ENCODE peak calls at places on chromosomes 1 and 21, in four cellular contexts. One of them, this sample, is unnamed.

GRCh38 chr1:168623003-168623828 is 46.8 kb downstream of the XCL1 start:
- DNase-seq in cardiac muscle cell: peak
- DNase-seq in mucosa of descending colon: no peak
- DNase-seq in fibroblast of the aortic adventitia: peak
- DNase-seq in this sample: peak

GRCh38 chr1:73194965-73195364 is 912.6 kb upstream of the NEGR1 start:
- DNase-seq in cardiac muscle cell: no peak
- DNase-seq in mucosa of descending colon: no peak
- DNase-seq in fibroblast of the aortic adventitia: no peak
- DNase-seq in this sample: no peak

GRCh38 chr1:151009206-151009587 is 948 bp downstream of the PRUNE1 start:
- DNase-seq in cardiac muscle cell: peak
- DNase-seq in mucosa of descending colon: no peak
- DNase-seq in fibroblast of the aortic adventitia: peak
- DNase-seq in this sample: peak

GRCh38 chr1:65068202-65069011 is 79.6 kb upstream of the AK4 start:
- DNase-seq in cardiac muscle cell: peak
- DNase-seq in mucosa of descending colon: no peak
- DNase-seq in fibroblast of the aortic adventitia: peak
- DNase-seq in this sample: peak

GRCh38 chr1:225733254-225733653 is 44.4 kb upstream of the SRP9 start:
- DNase-seq in cardiac muscle cell: peak
- DNase-seq in mucosa of descending colon: no peak
- DNase-seq in fibroblast of the aortic adventitia: no peak
- DNase-seq in this sample: no peak

GRCh38 chr1:184075040-184076029 is 23.8 kb downstream of the TSEN15 start:
- DNase-seq in cardiac muscle cell: peak
- DNase-seq in mucosa of descending colon: no peak
- DNase-seq in fibroblast of the aortic adventitia: peak
- DNase-seq in this sample: peak

GRCh38 chr1:61111084-61112050 is 29.0 kb downstream of the NFIA start:
- DNase-seq in cardiac muscle cell: peak
- DNase-seq in mucosa of descending colon: no peak
- DNase-seq in fibroblast of the aortic adventitia: peak
- DNase-seq in this sample: no peak

GRCh38 chr1:204145033-204145504 is 6.8 kb downstream of the ETNK2 start:
- DNase-seq in cardiac muscle cell: no peak
- DNase-seq in mucosa of descending colon: no peak
- DNase-seq in fibroblast of the aortic adventitia: no peak
- DNase-seq in this sample: no peak

GRCh38 chr1:9482816-9483572 is 56.3 kb upstream of the SLC25A33 start:
- DNase-seq in cardiac muscle cell: no peak
- DNase-seq in mucosa of descending colon: no peak
- DNase-seq in fibroblast of the aortic adventitia: no peak
- DNase-seq in this sample: no peak

GRCh38 chr1:151790940-151791651 is 796 bp upstream of the TDRKH start:
- DNase-seq in cardiac muscle cell: no peak
- DNase-seq in mucosa of descending colon: peak
- DNase-seq in fibroblast of the aortic adventitia: no peak
- DNase-seq in this sample: no peak

GRCh38 chr1:208157769-208158168 is 86.4 kb downstream of the PLXNA2 start:
- DNase-seq in cardiac muscle cell: no peak
- DNase-seq in mucosa of descending colon: no peak
- DNase-seq in fibroblast of the aortic adventitia: no peak
- DNase-seq in this sample: no peak

GRCh38 chr1:235503333-235504121 is 725 bp downstream of the B3GALNT2 start:
- DNase-seq in cardiac muscle cell: peak
- DNase-seq in mucosa of descending colon: peak
- DNase-seq in fibroblast of the aortic adventitia: peak
- DNase-seq in this sample: peak

GRCh38 chr1:113141650-113142473 is 68.9 kb downstream of the LRIG2 start:
- DNase-seq in cardiac muscle cell: peak
- DNase-seq in mucosa of descending colon: no peak
- DNase-seq in fibroblast of the aortic adventitia: peak
- DNase-seq in this sample: peak

GRCh38 chr1:53576381-53576801 is 117.2 kb downstream of the DMRTB1 start:
- DNase-seq in cardiac muscle cell: no peak
- DNase-seq in mucosa of descending colon: no peak
- DNase-seq in fibroblast of the aortic adventitia: no peak
- DNase-seq in this sample: no peak

GRCh38 chr21:43321111-43321510 is 105.8 kb downstream of the SIK1 start:
- DNase-seq in cardiac muscle cell: no peak
- DNase-seq in mucosa of descending colon: no peak
- DNase-seq in fibroblast of the aortic adventitia: no peak
- DNase-seq in this sample: no peak

GRCh38 chr1:180229483-180230415 is at the start of gene LHX4:
- DNase-seq in cardiac muscle cell: peak
- DNase-seq in mucosa of descending colon: no peak
- DNase-seq in fibroblast of the aortic adventitia: no peak
- DNase-seq in this sample: peak

GRCh38 chr1:21601278-21602048 is 67.7 kb downstream of the RAP1GAP start:
- DNase-seq in cardiac muscle cell: no peak
- DNase-seq in mucosa of descending colon: no peak
- DNase-seq in fibroblast of the aortic adventitia: no peak
- DNase-seq in this sample: no peak

GRCh38 chr1:12305377-12305776 is 75.5 kb downstream of the VPS13D start:
- DNase-seq in cardiac muscle cell: peak
- DNase-seq in mucosa of descending colon: no peak
- DNase-seq in fibroblast of the aortic adventitia: no peak
- DNase-seq in this sample: peak

GRCh38 chr1:29122662-29122986 is 1.1 kb downstream of the TMEM200B start:
- DNase-seq in cardiac muscle cell: peak
- DNase-seq in mucosa of descending colon: peak
- DNase-seq in fibroblast of the aortic adventitia: peak
- DNase-seq in this sample: peak

GRCh38 chr1:43232071-43232470 is 37.7 kb upstream of the TMEM125 start:
- DNase-seq in cardiac muscle cell: peak
- DNase-seq in mucosa of descending colon: no peak
- DNase-seq in fibroblast of the aortic adventitia: peak
- DNase-seq in this sample: peak

GRCh38 chr1:230517786-230518185 is 91.7 kb upstream of the PGBD5 start:
- DNase-seq in cardiac muscle cell: no peak
- DNase-seq in mucosa of descending colon: no peak
- DNase-seq in fibroblast of the aortic adventitia: no peak
- DNase-seq in this sample: no peak

GRCh38 chr1:39957299-39958020 is 2.5 kb downstream of the MFSD2A start:
- DNase-seq in cardiac muscle cell: peak
- DNase-seq in mucosa of descending colon: no peak
- DNase-seq in fibroblast of the aortic adventitia: peak
- DNase-seq in this sample: peak

GRCh38 chr1:182667848-182668505 is 16.4 kb downstream of the RGS8 start:
- DNase-seq in cardiac muscle cell: no peak
- DNase-seq in mucosa of descending colon: no peak
- DNase-seq in fibroblast of the aortic adventitia: no peak
- DNase-seq in this sample: no peak

GRCh38 chr1:162916407-162916806 is 55.4 kb upstream of the CCDC190 start:
- DNase-seq in cardiac muscle cell: peak
- DNase-seq in mucosa of descending colon: no peak
- DNase-seq in fibroblast of the aortic adventitia: peak
- DNase-seq in this sample: peak

GRCh38 chr1:150979007-150979722 is 2.9 kb upstream of the ANXA9 start:
- DNase-seq in cardiac muscle cell: peak
- DNase-seq in mucosa of descending colon: peak
- DNase-seq in fibroblast of the aortic adventitia: peak
- DNase-seq in this sample: peak

GRCh38 chr21:42118121-42118795 is 47.1 kb downstream of the UMODL1 start:
- DNase-seq in cardiac muscle cell: no peak
- DNase-seq in mucosa of descending colon: no peak
- DNase-seq in fibroblast of the aortic adventitia: no peak
- DNase-seq in this sample: no peak

GRCh38 chr1:188652678-188653077 is 1823.9 kb downstream of the PLA2G4A start:
- DNase-seq in cardiac muscle cell: peak
- DNase-seq in mucosa of descending colon: no peak
- DNase-seq in fibroblast of the aortic adventitia: peak
- DNase-seq in this sample: no peak

GRCh38 chr1:76593614-76594013 is 273.7 kb upstream of the ST6GALNAC5 start:
- DNase-seq in cardiac muscle cell: no peak
- DNase-seq in mucosa of descending colon: no peak
- DNase-seq in fibroblast of the aortic adventitia: no peak
- DNase-seq in this sample: no peak

GRCh38 chr21:45405819-45406762 is 1.1 kb downstream of the COL18A1 start:
- DNase-seq in cardiac muscle cell: no peak
- DNase-seq in mucosa of descending colon: peak
- DNase-seq in fibroblast of the aortic adventitia: peak
- DNase-seq in this sample: peak

GRCh38 chr1:207745839-207746767 is 5.8 kb upstream of the CD46 start:
- DNase-seq in cardiac muscle cell: no peak
- DNase-seq in mucosa of descending colon: no peak
- DNase-seq in fibroblast of the aortic adventitia: no peak
- DNase-seq in this sample: no peak

GRCh38 chr1:39196244-39197215 is 8.0 kb upstream of the MACF1 start:
- DNase-seq in cardiac muscle cell: peak
- DNase-seq in mucosa of descending colon: no peak
- DNase-seq in fibroblast of the aortic adventitia: peak
- DNase-seq in this sample: peak

GRCh38 chr1:81330521-81330920 is 470.2 kb upstream of the ADGRL2 start:
- DNase-seq in cardiac muscle cell: no peak
- DNase-seq in mucosa of descending colon: no peak
- DNase-seq in fibroblast of the aortic adventitia: no peak
- DNase-seq in this sample: no peak

GRCh38 chr1:53111073-53111556 is 31.3 kb downstream of the SLC1A7 start:
- DNase-seq in cardiac muscle cell: peak
- DNase-seq in mucosa of descending colon: peak
- DNase-seq in fibroblast of the aortic adventitia: no peak
- DNase-seq in this sample: peak

GRCh38 chr1:191711961-191712360 is 446.3 kb upstream of the RGS18 start:
- DNase-seq in cardiac muscle cell: no peak
- DNase-seq in mucosa of descending colon: no peak
- DNase-seq in fibroblast of the aortic adventitia: no peak
- DNase-seq in this sample: no peak

GRCh38 chr1:89929467-89930063 is 65.3 kb upstream of the ZNF326 start:
- DNase-seq in cardiac muscle cell: no peak
- DNase-seq in mucosa of descending colon: no peak
- DNase-seq in fibroblast of the aortic adventitia: no peak
- DNase-seq in this sample: no peak

GRCh38 chr1:54310439-54311328 is 95.5 kb downstream of the SSBP3 start:
- DNase-seq in cardiac muscle cell: peak
- DNase-seq in mucosa of descending colon: no peak
- DNase-seq in fibroblast of the aortic adventitia: peak
- DNase-seq in this sample: peak

GRCh38 chr1:219478811-219479210 is 134.1 kb downstream of the ZC3H11B start:
- DNase-seq in cardiac muscle cell: no peak
- DNase-seq in mucosa of descending colon: no peak
- DNase-seq in fibroblast of the aortic adventitia: no peak
- DNase-seq in this sample: no peak

GRCh38 chr1:179883040-179883501 is 986 bp downstream of the TOR1AIP1 start:
- DNase-seq in cardiac muscle cell: no peak
- DNase-seq in mucosa of descending colon: no peak
- DNase-seq in fibroblast of the aortic adventitia: no peak
- DNase-seq in this sample: no peak

GRCh38 chr1:14674030-14674429 is 75.5 kb downstream of the KAZN start:
- DNase-seq in cardiac muscle cell: no peak
- DNase-seq in mucosa of descending colon: no peak
- DNase-seq in fibroblast of the aortic adventitia: no peak
- DNase-seq in this sample: no peak
- H3K4me3 ChIP-seq in cardiac muscle cell: no peak
- H3K4me3 ChIP-seq in mucosa of descending colon: no peak
- H3K4me3 ChIP-seq in fibroblast of the aortic adventitia: no peak
- H3K4me3 ChIP-seq in this sample: no peak

GRCh38 chr21:37374026-37374425 is 7.5 kb downstream of the DYRK1A start:
- DNase-seq in cardiac muscle cell: peak
- DNase-seq in mucosa of descending colon: no peak
- DNase-seq in fibroblast of the aortic adventitia: peak
- DNase-seq in this sample: peak

GRCh38 chr21:37373539-37373938 is 7.0 kb downstream of the DYRK1A start:
- DNase-seq in cardiac muscle cell: no peak
- DNase-seq in mucosa of descending colon: no peak
- DNase-seq in fibroblast of the aortic adventitia: no peak
- DNase-seq in this sample: peak

GRCh38 chr21:37370152-37371040 is 3.8 kb downstream of the DYRK1A start:
- DNase-seq in cardiac muscle cell: peak
- DNase-seq in mucosa of descending colon: no peak
- DNase-seq in fibroblast of the aortic adventitia: peak
- DNase-seq in this sample: peak

GRCh38 chr21:37371041-37371397 is 4.4 kb downstream of the DYRK1A start:
- DNase-seq in cardiac muscle cell: no peak
- DNase-seq in mucosa of descending colon: no peak
- DNase-seq in fibroblast of the aortic adventitia: no peak
- DNase-seq in this sample: no peak

DNA sequence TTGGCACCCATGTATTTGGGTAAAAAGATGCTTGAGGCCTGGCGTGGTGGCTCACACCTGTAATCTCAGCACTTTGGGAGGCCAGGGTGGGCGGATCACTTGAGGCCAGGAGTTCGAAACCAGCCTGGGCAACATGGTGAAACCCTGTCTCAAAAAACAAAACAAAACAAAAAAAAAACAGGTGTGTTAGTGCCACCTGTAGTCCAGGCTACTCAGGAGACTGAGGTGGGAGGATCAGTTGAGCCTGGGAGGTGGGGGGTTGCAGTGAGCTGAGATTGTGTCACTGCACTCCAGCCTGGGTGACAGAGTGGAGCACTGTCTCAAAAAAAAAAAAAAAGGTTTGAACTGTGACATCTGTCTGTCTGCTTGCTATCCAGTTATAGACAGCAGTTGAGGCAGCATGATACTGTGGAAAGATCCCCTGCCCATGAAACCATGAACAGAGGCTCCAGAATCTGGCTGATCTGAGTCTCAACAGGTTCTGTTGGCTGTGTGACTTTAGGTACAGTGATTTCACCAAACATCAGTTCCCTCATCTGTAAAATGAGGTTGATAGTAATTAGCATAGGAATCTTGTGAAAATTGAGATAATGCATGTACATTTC is 5.7 kb downstream of the DYRK1A start:
- DNase-seq in cardiac muscle cell: no peak
- DNase-seq in mucosa of descending colon: no peak
- DNase-seq in fibroblast of the aortic adventitia: no peak
- DNase-seq in this sample: no peak
- H3K4me3 ChIP-seq in cardiac muscle cell: no peak
- H3K4me3 ChIP-seq in mucosa of descending colon: no peak
- H3K4me3 ChIP-seq in fibroblast of the aortic adventitia: no peak
- H3K4me3 ChIP-seq in this sample: no peak

GRCh38 chr1:23576338-23577055 is 17.2 kb upstream of the ID3 start:
- DNase-seq in cardiac muscle cell: no peak
- DNase-seq in mucosa of descending colon: no peak
- DNase-seq in fibroblast of the aortic adventitia: peak
- DNase-seq in this sample: no peak
- H3K4me3 ChIP-seq in cardiac muscle cell: peak
- H3K4me3 ChIP-seq in mucosa of descending colon: no peak
- H3K4me3 ChIP-seq in fibroblast of the aortic adventitia: peak
- H3K4me3 ChIP-seq in this sample: no peak

GRCh38 chr1:201170533-201171062 is 16.3 kb upstream of the TMEM9 start:
- DNase-seq in cardiac muscle cell: peak
- DNase-seq in mucosa of descending colon: peak
- DNase-seq in fibroblast of the aortic adventitia: peak
- DNase-seq in this sample: peak

GRCh38 chr1:201172336-201172735 is 18.1 kb upstream of the TMEM9 start:
- DNase-seq in cardiac muscle cell: no peak
- DNase-seq in mucosa of descending colon: no peak
- DNase-seq in fibroblast of the aortic adventitia: no peak
- DNase-seq in this sample: no peak

GRCh38 chr1:201169971-201170532 is 15.8 kb upstream of the TMEM9 start:
- DNase-seq in cardiac muscle cell: no peak
- DNase-seq in mucosa of descending colon: no peak
- DNase-seq in fibroblast of the aortic adventitia: no peak
- DNase-seq in this sample: no peak

GRCh38 chr1:201172999-201173610 is 17.5 kb upstream of the IGFN1 start:
- DNase-seq in cardiac muscle cell: peak
- DNase-seq in mucosa of descending colon: no peak
- DNase-seq in fibroblast of the aortic adventitia: no peak
- DNase-seq in this sample: peak

GRCh38 chr1:201171063-201172036 is 17.1 kb upstream of the TMEM9 start:
- DNase-seq in cardiac muscle cell: peak
- DNase-seq in mucosa of descending colon: no peak
- DNase-seq in fibroblast of the aortic adventitia: peak
- DNase-seq in this sample: peak
- H3K4me3 ChIP-seq in cardiac muscle cell: peak
- H3K4me3 ChIP-seq in mucosa of descending colon: no peak
- H3K4me3 ChIP-seq in fibroblast of the aortic adventitia: peak
- H3K4me3 ChIP-seq in this sample: peak